ENCODE peak calls at places on chromosomes 12 and 14, in ten cellular contexts. Y is CD4-positive, alpha-beta T cell; Z is left lung; E is GM12865; P is astrocyte; A is Caco-2; S is aorta; D is WTC11; M is amniotic stem cell; L is activated CD4-positive, alpha-beta T cell treated with anti-CD3 and anti-CD28 coated beads for 24 hours. X is an unnamed sample.
A peak's percentile ranks its signal among the peaks of the same experiment; 100 is the strongest.

GRCh38 chr14:52219488-52220084 is 47.9 kb upstream of the PTGDR start:
- DNase-seq in Y (no peak), Z (no peak), E (no peak), P (no peak), A (no peak), S (no peak), D (no peak), M (no peak), L (no peak), X (no peak)

GRCh38 chr12:43764528-43764927 is 5.8 kb downstream of the IRAK4 start:
- DNase-seq in Y (no peak), Z (no peak), E (no peak), P (no peak), A (no peak), S (no peak), D (no peak), M (no peak), L (no peak), X (no peak)

GRCh38 chr12:124386661-124387509 is 92.0 kb downstream of the RFLNA start:
- DNase-seq in Y (no peak), Z (no peak), E (no peak), P (no peak), A (no peak), S (no peak), D (no peak), M (no peak), L (no peak), X (no peak)

GRCh38 chr14:105841022-105842009 is 314.9 kb downstream of the TMEM121 start:
- DNase-seq in Y (no peak), Z (peak; percentile 24), E (no peak), P (no peak), A (no peak), S (no peak), D (no peak), M (no peak), L (no peak), X (no peak)

GRCh38 chr14:102375126-102375525 is 12.4 kb downstream of the TECPR2 start:
- DNase-seq in Y (no peak), Z (no peak), E (peak; percentile 41), P (no peak), A (no peak), S (no peak), D (no peak), M (no peak), L (no peak), X (no peak)

GRCh38 chr12:106883421-106883820 is 72.3 kb upstream of the TMEM263 start:
- DNase-seq in Y (no peak), Z (no peak), E (no peak), P (peak; percentile 65), A (no peak), S (no peak), D (no peak), M (no peak), L (no peak), X (no peak)

GRCh38 chr14:99479160-99479902 is 1.3 kb downstream of the SETD3 start:
- DNase-seq in Y (no peak), Z (no peak), E (no peak), P (no peak), A (no peak), S (no peak), D (no peak), M (peak; percentile 15), L (no peak), X (no peak)

GRCh38 chr14:98233656-98234055 is 1038.3 kb downstream of the BCL11B start:
- DNase-seq in Y (no peak), Z (no peak), E (no peak), P (no peak), A (no peak), S (no peak), D (no peak), M (no peak), L (no peak), X (no peak)

GRCh38 chr12:17139926-17140325 is 534.0 kb upstream of the LMO3 start:
- DNase-seq in Y (no peak), Z (no peak), E (no peak), P (no peak), A (peak; percentile 73), S (no peak), D (no peak), M (no peak), L (no peak), X (no peak)

GRCh38 chr14:95535226-95536021 is 574 bp downstream of the GLRX5 start:
- DNase-seq in Y (no peak), Z (no peak), E (peak; percentile 39), P (no peak), A (no peak), S (no peak), D (peak; percentile 34), M (no peak), L (no peak), X (peak; percentile 62)

GRCh38 chr14:105154476-105154871 is 14.1 kb downstream of the JAG2 start:
- DNase-seq in Y (no peak), Z (no peak), E (no peak), P (no peak), A (no peak), S (peak; percentile 44), D (no peak), M (no peak), L (no peak), X (no peak)

GRCh38 chr14:96088131-96088880 is 49.1 kb downstream of the C14orf132 start:
- DNase-seq in Y (no peak), Z (peak; percentile 17), E (no peak), P (no peak), A (no peak), S (no peak), D (no peak), M (no peak), L (no peak), X (no peak)

GRCh38 chr12:22083167-22083566 is 37.1 kb downstream of the CMAS start:
- DNase-seq in Y (peak; percentile 11), Z (no peak), E (peak; percentile 34), P (peak; percentile 19), A (peak; percentile 36), S (no peak), D (no peak), M (peak; percentile 10), L (no peak), X (no peak)

GRCh38 chr14:94864421-94865195 is 94.7 kb upstream of the GSC start:
- DNase-seq in Y (no peak), Z (no peak), E (no peak), P (no peak), A (peak; percentile 21), S (no peak), D (peak; percentile 41), M (no peak), L (no peak), X (no peak)

GRCh38 chr12:94062194-94062593 is 86.2 kb upstream of the PLXNC1 start:
- DNase-seq in Y (no peak), Z (no peak), E (no peak), P (no peak), A (no peak), S (no peak), D (no peak), M (no peak), L (no peak), X (no peak)

GRCh38 chr12:2156333-2156732 is 103.5 kb downstream of the CACNA1C start:
- DNase-seq in Y (no peak), Z (no peak), E (no peak), P (peak; percentile 84), A (no peak), S (no peak), D (no peak), M (no peak), L (no peak), X (no peak)

GRCh38 chr12:77947326-77947725 is 116.6 kb downstream of the NAV3 start:
- DNase-seq in Y (no peak), Z (no peak), E (no peak), P (peak; percentile 77), A (no peak), S (no peak), D (no peak), M (peak; percentile 41), L (no peak), X (no peak)

GRCh38 chr14:103538291-103539055 is 9.5 kb downstream of the TRMT61A start:
- DNase-seq in Y (no peak), Z (no peak), E (no peak), P (no peak), A (no peak), S (peak; percentile 58), D (no peak), M (no peak), L (no peak), X (no peak)

GRCh38 chr12:94150483-94151225 is 2.3 kb downstream of the PLXNC1 start:
- DNase-seq in Y (peak; percentile 11), Z (peak; percentile 58), E (peak; percentile 61), P (no peak), A (peak; percentile 47), S (peak; percentile 61), D (peak; percentile 51), M (no peak), L (no peak), X (peak; percentile 45)

GRCh38 chr14:23137221-23138172 is 18.4 kb upstream of the CEBPE start:
- DNase-seq in Y (no peak), Z (no peak), E (no peak), P (no peak), A (no peak), S (no peak), D (no peak), M (no peak), L (no peak), X (no peak)

GRCh38 chr14:59131926-59132763 is 56.3 kb upstream of the DAAM1 start:
- DNase-seq in Y (no peak), Z (no peak), E (no peak), P (no peak), A (no peak), S (no peak), D (no peak), M (no peak), L (no peak), X (no peak)

GRCh38 chr14:91317381-91318313 is 73.1 kb upstream of the GPR68 start:
- DNase-seq in Y (peak; percentile 73), Z (peak; percentile 80), E (peak; percentile 71), P (no peak), A (no peak), S (peak; percentile 68), D (no peak), M (no peak), L (peak; percentile 54), X (peak; percentile 39)

GRCh38 chr12:132520421-132521199 is 30.7 kb downstream of the FBRSL1 start:
- DNase-seq in Y (no peak), Z (no peak), E (no peak), P (no peak), A (no peak), S (no peak), D (no peak), M (no peak), L (no peak), X (no peak)

GRCh38 chr14:63283501-63284248 is 35.1 kb downstream of the GPHB5 start:
- DNase-seq in Y (no peak), Z (no peak), E (peak; percentile 51), P (no peak), A (no peak), S (no peak), D (no peak), M (no peak), L (no peak), X (no peak)

X was measured in iPS-NIHi11.